ENCODE peak calls at places on chromosomes 7 and 10, in four cellular contexts. One of them, this sample, is unnamed.

GRCh38 chr10:45421231-45422097 is 47.4 kb downstream of the ALOX5 start:
- DNase-seq in NCI-H1105: no peak
- DNase-seq in ELR: no peak
- DNase-seq in CD8-positive, alpha-beta memory T cell: peak; percentile 38
- DNase-seq in this sample: no peak

GRCh38 chr7:12281026-12281425 is 69.9 kb downstream of the TMEM106B start:
- DNase-seq in NCI-H1105: no peak
- DNase-seq in ELR: peak; percentile 60
- DNase-seq in CD8-positive, alpha-beta memory T cell: no peak
- DNase-seq in this sample: no peak

GRCh38 chr7:132622081-132622480 is 45.8 kb upstream of the PLXNA4 start:
- DNase-seq in NCI-H1105: no peak
- DNase-seq in ELR: no peak
- DNase-seq in CD8-positive, alpha-beta memory T cell: no peak
- DNase-seq in this sample: no peak

GRCh38 chr7:14682910-14683465 is 219.6 kb downstream of the DGKB start:
- DNase-seq in NCI-H1105: no peak
- DNase-seq in ELR: no peak
- DNase-seq in CD8-positive, alpha-beta memory T cell: no peak
- DNase-seq in this sample: no peak

GRCh38 chr7:44762726-44763522 is 14.3 kb downstream of the ZMIZ2 start:
- DNase-seq in NCI-H1105: no peak
- DNase-seq in ELR: no peak
- DNase-seq in CD8-positive, alpha-beta memory T cell: no peak
- DNase-seq in this sample: no peak

GRCh38 chr10:30059209-30060107 is at the start of gene JCAD:
- DNase-seq in NCI-H1105: no peak
- DNase-seq in ELR: peak; percentile 37
- DNase-seq in CD8-positive, alpha-beta memory T cell: peak; percentile 24
- DNase-seq in this sample: peak; percentile 36

GRCh38 chr10:105579112-105579511 is 938.0 kb downstream of the SORCS3 start:
- DNase-seq in NCI-H1105: no peak
- DNase-seq in ELR: no peak
- DNase-seq in CD8-positive, alpha-beta memory T cell: no peak
- DNase-seq in this sample: no peak

GRCh38 chr7:102061981-102062390 is 224.7 kb upstream of the SH2B2 start:
- DNase-seq in NCI-H1105: no peak
- DNase-seq in ELR: peak; percentile 35
- DNase-seq in CD8-positive, alpha-beta memory T cell: no peak
- DNase-seq in this sample: no peak

GRCh38 chr10:5094265-5095205 is at the start of gene AKR1C3:
- DNase-seq in NCI-H1105: no peak
- DNase-seq in ELR: peak; percentile 76
- DNase-seq in CD8-positive, alpha-beta memory T cell: peak; percentile 11
- DNase-seq in this sample: peak; percentile 21

GRCh38 chr10:98107644-98108430 is 26.6 kb upstream of the R3HCC1L start:
- DNase-seq in NCI-H1105: no peak
- DNase-seq in ELR: no peak
- DNase-seq in CD8-positive, alpha-beta memory T cell: no peak
- DNase-seq in this sample: no peak

GRCh38 chr10:71765176-71765906 is 8.0 kb downstream of the VSIR start:
- DNase-seq in NCI-H1105: no peak
- DNase-seq in ELR: peak; percentile 27
- DNase-seq in CD8-positive, alpha-beta memory T cell: no peak
- DNase-seq in this sample: no peak

GRCh38 chr7:29381206-29382094 is 182.2 kb upstream of the PRR15 start:
- DNase-seq in NCI-H1105: no peak
- DNase-seq in ELR: no peak
- DNase-seq in CD8-positive, alpha-beta memory T cell: no peak
- DNase-seq in this sample: no peak

GRCh38 chr7:150379590-150380379 is 655 bp downstream of the ZNF775 start:
- DNase-seq in NCI-H1105: no peak
- DNase-seq in ELR: peak; percentile 40
- DNase-seq in CD8-positive, alpha-beta memory T cell: no peak
- DNase-seq in this sample: peak; percentile 62

GRCh38 chr7:6271091-6271658 is 1.2 kb downstream of the CYTH3 start:
- DNase-seq in NCI-H1105: peak; percentile 44
- DNase-seq in ELR: peak; percentile 72
- DNase-seq in CD8-positive, alpha-beta memory T cell: peak; percentile 38
- DNase-seq in this sample: no peak

GRCh38 chr7:40211291-40212003 is 76.6 kb downstream of the SUGCT start:
- DNase-seq in NCI-H1105: no peak
- DNase-seq in ELR: no peak
- DNase-seq in CD8-positive, alpha-beta memory T cell: no peak
- DNase-seq in this sample: no peak

GRCh38 chr7:149014309-149014708 is 14.0 kb downstream of the PDIA4 start:
- DNase-seq in NCI-H1105: no peak
- DNase-seq in ELR: no peak
- DNase-seq in CD8-positive, alpha-beta memory T cell: no peak
- DNase-seq in this sample: no peak

GRCh38 chr10:72029414-72029813 is 58.9 kb downstream of the SPOCK2 start:
- DNase-seq in NCI-H1105: no peak
- DNase-seq in ELR: no peak
- DNase-seq in CD8-positive, alpha-beta memory T cell: no peak
- DNase-seq in this sample: no peak

GRCh38 chr7:94367940-94368339 is 26.8 kb upstream of the COL1A2 start:
- DNase-seq in NCI-H1105: no peak
- DNase-seq in ELR: peak; percentile 35
- DNase-seq in CD8-positive, alpha-beta memory T cell: no peak
- DNase-seq in this sample: no peak

GRCh38 chr10:5274795-5275194 is 78.2 kb downstream of the AKR1C4 start:
- DNase-seq in NCI-H1105: no peak
- DNase-seq in ELR: no peak
- DNase-seq in CD8-positive, alpha-beta memory T cell: no peak
- DNase-seq in this sample: no peak

GRCh38 chr7:106372121-106372520 is 87.3 kb upstream of the NAMPT start:
- DNase-seq in NCI-H1105: no peak
- DNase-seq in ELR: peak; percentile 62
- DNase-seq in CD8-positive, alpha-beta memory T cell: no peak
- DNase-seq in this sample: no peak

GRCh38 chr7:105014725-105015630 is 973 bp downstream of the KMT2E start:
- DNase-seq in NCI-H1105: peak; percentile 43
- DNase-seq in ELR: peak; percentile 69
- DNase-seq in CD8-positive, alpha-beta memory T cell: peak; percentile 57
- DNase-seq in this sample: no peak